ENCODE peak calls at places on chromosomes 5 and 9, in ten cellular contexts. V, Y, E, H, K, C, W, U, N and X are unnamed samples.

GRCh38 chr5:112824197-112824596 is 36.9 kb upstream of the SRP19 start:
- DNase-seq in V (no peak), Y (no peak), E (no peak), H (no peak), K (no peak), C (no peak), W (no peak), U (no peak), N (no peak), X (no peak)

GRCh38 chr5:109594217-109594616 is 95.5 kb upstream of the MAN2A1 start:
- DNase-seq in V (no peak), Y (no peak), E (no peak), H (no peak), K (no peak), C (no peak), W (no peak), U (no peak), N (no peak), X (no peak)

GRCh38 chr9:121786998-121787422 is 135.6 kb downstream of the DAB2IP start:
- DNase-seq in V (no peak), Y (no peak), E (no peak), H (no peak), K (no peak), C (peak), W (no peak), U (no peak), N (no peak), X (no peak)

GRCh38 chr9:123425261-123425821 is 69.3 kb downstream of the CRB2 start:
- DNase-seq in V (no peak), Y (no peak), E (no peak), H (no peak), K (no peak), C (no peak), W (no peak), U (no peak), N (no peak), X (no peak)

GRCh38 chr9:136582977-136583735 is 37.3 kb upstream of the NOTCH1 start:
- DNase-seq in V (no peak), Y (no peak), E (no peak), H (no peak), K (no peak), C (no peak), W (no peak), U (no peak), N (no peak), X (no peak)

GRCh38 chr9:114008667-114009410 is 69.3 kb downstream of the AMBP start:
- DNase-seq in V (peak), Y (no peak), E (no peak), H (no peak), K (no peak), C (no peak), W (peak), U (no peak), N (no peak), X (no peak)

GRCh38 chr9:40884072-40884901 is 244.2 kb downstream of the FOXD4L6 start:
- DNase-seq in V (no peak), Y (no peak), E (no peak), H (no peak), K (no peak), C (no peak), W (no peak), U (no peak), N (no peak), X (no peak)

GRCh38 chr5:14580037-14581034 is 1.3 kb upstream of the OTULINL start:
- DNase-seq in V (no peak), Y (no peak), E (no peak), H (peak), K (peak), C (no peak), W (peak), U (no peak), N (no peak), X (no peak)

GRCh38 chr9:16825971-16826370 is 44.5 kb downstream of the BNC2 start:
- DNase-seq in V (no peak), Y (no peak), E (no peak), H (peak), K (peak), C (no peak), W (no peak), U (no peak), N (no peak), X (no peak)

GRCh38 chr9:137320555-137321384 is 18.7 kb upstream of the NRARP start:
- DNase-seq in V (no peak), Y (no peak), E (no peak), H (no peak), K (peak), C (peak), W (no peak), U (no peak), N (no peak), X (no peak)

GRCh38 chr9:88663766-88664419 is 128.9 kb downstream of the NXNL2 start:
- DNase-seq in V (no peak), Y (no peak), E (no peak), H (no peak), K (no peak), C (no peak), W (no peak), U (no peak), N (no peak), X (no peak)

GRCh38 chr5:87127426-87127825 is 140.3 kb upstream of the RASA1 start:
- DNase-seq in V (no peak), Y (no peak), E (no peak), H (no peak), K (peak), C (no peak), W (no peak), U (no peak), N (no peak), X (no peak)

GRCh38 chr5:59685131-59685530 is 208.4 kb downstream of the PDE4D start:
- DNase-seq in V (no peak), Y (no peak), E (no peak), H (no peak), K (no peak), C (no peak), W (no peak), U (no peak), N (no peak), X (no peak)

GRCh38 chr9:95491543-95492330 is 25.0 kb downstream of the PTCH1 start:
- DNase-seq in V (no peak), Y (no peak), E (no peak), H (no peak), K (no peak), C (no peak), W (no peak), U (no peak), N (no peak), X (no peak)

GRCh38 chr9:18791074-18791473 is 241.9 kb downstream of the SAXO1 start:
- DNase-seq in V (no peak), Y (no peak), E (peak), H (no peak), K (peak), C (no peak), W (no peak), U (peak), N (no peak), X (no peak)

GRCh38 chr5:14145356-14146334 is 2.5 kb downstream of the TRIO start:
- DNase-seq in V (no peak), Y (no peak), E (no peak), H (no peak), K (no peak), C (no peak), W (no peak), U (peak), N (no peak), X (no peak)

GRCh38 chr5:147479431-147479830 is 30.4 kb downstream of the DPYSL3 start:
- DNase-seq in V (no peak), Y (no peak), E (no peak), H (peak), K (peak), C (no peak), W (no peak), U (no peak), N (no peak), X (no peak)

GRCh38 chr5:40288791-40289475 is 390.8 kb upstream of the PTGER4 start:
- DNase-seq in V (no peak), Y (no peak), E (no peak), H (no peak), K (no peak), C (no peak), W (no peak), U (no peak), N (no peak), X (no peak)

GRCh38 chr9:34985311-34985899 is 4.1 kb upstream of the DNAJB5 start:
- DNase-seq in V (peak), Y (peak), E (peak), H (peak), K (peak), C (no peak), W (peak), U (peak), N (peak), X (no peak)

GRCh38 chr5:136070486-136071285 is 41.9 kb downstream of the TGFBI start:
- DNase-seq in V (no peak), Y (no peak), E (peak), H (no peak), K (no peak), C (no peak), W (no peak), U (no peak), N (no peak), X (no peak)

GRCh38 chr5:81216152-81216551 is 17.0 kb upstream of the CKMT2 start:
- DNase-seq in V (no peak), Y (no peak), E (no peak), H (no peak), K (no peak), C (no peak), W (no peak), U (no peak), N (no peak), X (no peak)

GRCh38 chr9:69023650-69024049 is 9.7 kb upstream of the PRKACG start:
- DNase-seq in V (no peak), Y (no peak), E (no peak), H (no peak), K (peak), C (no peak), W (no peak), U (no peak), N (no peak), X (no peak)

GRCh38 chr5:91207248-91207647 is 175.9 kb downstream of the ARRDC3 start:
- DNase-seq in V (no peak), Y (no peak), E (no peak), H (no peak), K (peak), C (no peak), W (no peak), U (no peak), N (no peak), X (no peak)

GRCh38 chr5:96652769-96653455 is 9.3 kb upstream of the CAST start:
- DNase-seq in V (no peak), Y (no peak), E (peak), H (peak), K (peak), C (no peak), W (no peak), U (no peak), N (no peak), X (no peak)

GRCh38 chr9:111482656-111483418 is 1.3 kb downstream of the ECPAS start:
- DNase-seq in V (peak), Y (peak), E (peak), H (peak), K (peak), C (peak), W (peak), U (peak), N (no peak), X (no peak)

GRCh38 chr5:177486256-177486655 is 11.1 kb downstream of the PDLIM7 start:
- DNase-seq in V (no peak), Y (no peak), E (no peak), H (no peak), K (no peak), C (no peak), W (no peak), U (no peak), N (no peak), X (no peak)

GRCh38 chr5:135030691-135031145 is 3.3 kb downstream of the PITX1 start:
- DNase-seq in V (no peak), Y (no peak), E (peak), H (no peak), K (no peak), C (no peak), W (no peak), U (no peak), N (no peak), X (no peak)

GRCh38 chr9:21611896-21612295 is 129.8 kb upstream of the IFNE start:
- DNase-seq in V (no peak), Y (no peak), E (no peak), H (no peak), K (no peak), C (no peak), W (no peak), U (no peak), N (no peak), X (peak)